ENCODE peak calls at places on chromosomes 3 and 15, in six cellular contexts. H is AG04450, U is PC-3, X is A549, E is astrocyte of the cerebellum, L is choroid plexus epithelial cell. P is an unnamed sample.

GRCh38 chr3:124676236-124676635 is 54.0 kb upstream of the UMPS start:
- DNase-seq in E (peak), H (peak), L (no peak), U (peak), X (no peak), P (peak)

GRCh38 chr3:140285380-140285779 is 350.4 kb downstream of the CLSTN2 start:
- DNase-seq in E (no peak), X (no peak), U (no peak), L (no peak), H (no peak), P (no peak)

GRCh38 chr3:44114142-44114541 is 127.5 kb upstream of the TOPAZ1 start:
- DNase-seq in H (no peak), L (peak), E (no peak), X (no peak), U (peak), P (no peak)

GRCh38 chr3:168071535-168071934 is 24.2 kb downstream of the GOLIM4 start:
- DNase-seq in U (peak), H (peak), E (peak), L (peak), X (peak), P (no peak)

GRCh38 chr3:194740859-194741486 is 55.3 kb downstream of the FAM43A start:
- DNase-seq in U (peak), X (peak), E (peak), L (peak), H (no peak), P (no peak)

GRCh38 chr15:101239724-101240136 is 12.1 kb downstream of the CHSY1 start:
- DNase-seq in U (no peak), X (no peak), L (no peak), H (no peak), E (no peak), P (no peak)

GRCh38 chr3:123338620-123339061 is 110.2 kb downstream of the ADCY5 start:
- DNase-seq in E (no peak), X (no peak), L (no peak), H (no peak), U (no peak), P (no peak)

GRCh38 chr3:53258600-53259426 is 3.0 kb upstream of the TKT start:
- DNase-seq in E (no peak), U (no peak), X (no peak), H (no peak), L (no peak), P (no peak)

GRCh38 chr15:41730543-41730942 is 43.7 kb upstream of the MAPKBP1 start:
- DNase-seq in U (no peak), L (no peak), X (no peak), E (no peak), H (no peak), P (no peak)

GRCh38 chr3:60600848-60601247 is 650.4 kb downstream of the FHIT start:
- DNase-seq in H (no peak), L (no peak), U (no peak), X (no peak), E (no peak), P (no peak)

GRCh38 chr15:40310001-40310959 is 2.5 kb upstream of the PLCB2 start:
- DNase-seq in U (peak), X (peak), L (no peak), E (no peak), H (no peak), P (no peak)

GRCh38 chr15:90097475-90097874 is 4.8 kb downstream of the IDH2 start:
- DNase-seq in U (no peak), H (no peak), L (no peak), E (no peak), X (no peak), P (no peak)

DNA sequence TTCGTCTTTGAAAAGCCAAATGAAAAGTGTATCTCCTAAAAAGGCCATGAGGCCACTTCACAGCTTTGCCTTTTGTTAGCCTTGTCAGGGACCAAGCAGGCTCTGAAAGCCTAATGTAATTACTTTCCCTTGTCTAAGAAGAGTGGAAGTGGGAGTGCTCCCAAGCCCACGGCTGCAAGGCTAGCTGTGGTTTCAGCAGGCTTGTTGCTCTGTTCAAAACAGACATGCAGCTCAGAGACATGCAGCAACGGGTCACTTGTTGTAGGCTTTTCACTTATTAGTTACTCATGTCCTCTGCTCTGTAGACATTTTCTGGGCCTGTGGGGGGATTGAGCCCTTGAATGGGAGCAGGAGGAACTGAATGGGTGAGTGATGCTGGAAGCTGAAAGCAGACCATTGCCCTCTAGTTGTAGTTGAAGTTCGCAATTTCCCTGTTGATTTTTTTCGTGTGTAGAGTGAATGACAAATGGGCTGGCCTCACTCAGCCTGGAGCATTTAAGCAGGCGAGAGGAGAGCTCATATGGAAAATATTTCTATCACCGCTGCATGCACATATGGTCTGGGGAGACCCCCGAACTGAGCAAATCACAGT is 261.9 kb upstream of the NR2E3 start:
- DNase-seq in U (no peak), X (no peak), L (no peak), H (no peak), E (no peak), P (no peak)
- H3K4me3 ChIP-seq in U (no peak), X (no peak), L (no peak), H (no peak), E (no peak), P (no peak)

DNA sequence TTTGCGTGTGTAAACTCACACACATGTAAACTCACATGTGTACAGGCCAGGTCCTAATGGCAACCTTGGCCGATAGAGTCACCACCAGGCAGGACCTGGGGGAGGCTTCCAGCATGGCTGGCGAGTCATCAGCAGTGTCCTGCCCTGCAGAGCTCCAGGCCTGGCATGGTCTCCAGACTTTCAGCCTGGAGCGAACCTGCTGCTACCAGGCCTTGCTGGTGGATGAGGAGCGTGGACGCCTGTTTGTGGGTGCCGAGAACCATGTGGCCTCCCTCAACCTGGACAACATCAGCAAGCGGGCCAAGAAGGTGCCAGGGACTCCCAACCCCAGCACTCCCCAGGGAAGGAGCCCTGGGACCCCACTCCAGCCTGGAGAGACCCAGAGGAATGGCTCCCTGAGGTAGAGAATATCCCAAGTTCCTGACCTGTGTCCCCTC is 1.0 kb downstream of the SEMA3B start:
- DNase-seq in U (peak), L (peak), H (no peak), X (peak), E (no peak), P (no peak)
- H3K4me3 ChIP-seq in U (peak), L (no peak), H (peak), X (peak), E (no peak), P (no peak)

GRCh38 chr3:51954120-51954519 is 1.1 kb upstream of the GPR62 start:
- DNase-seq in L (no peak), X (no peak), E (no peak), H (no peak), U (no peak), P (no peak)

GRCh38 chr3:51955893-51956770 is 951 bp downstream of the GPR62 start:
- DNase-seq in L (peak), E (no peak), H (no peak), X (no peak), U (no peak), P (no peak)

GRCh38 chr3:51955175-51955892 is at the start of gene GPR62:
- DNase-seq in L (no peak), H (no peak), U (no peak), X (no peak), E (no peak), P (no peak)

GRCh38 chr3:51953445-51953844 is 1.7 kb upstream of the GPR62 start:
- DNase-seq in E (no peak), H (peak), L (peak), X (no peak), U (peak), P (peak)

DNA sequence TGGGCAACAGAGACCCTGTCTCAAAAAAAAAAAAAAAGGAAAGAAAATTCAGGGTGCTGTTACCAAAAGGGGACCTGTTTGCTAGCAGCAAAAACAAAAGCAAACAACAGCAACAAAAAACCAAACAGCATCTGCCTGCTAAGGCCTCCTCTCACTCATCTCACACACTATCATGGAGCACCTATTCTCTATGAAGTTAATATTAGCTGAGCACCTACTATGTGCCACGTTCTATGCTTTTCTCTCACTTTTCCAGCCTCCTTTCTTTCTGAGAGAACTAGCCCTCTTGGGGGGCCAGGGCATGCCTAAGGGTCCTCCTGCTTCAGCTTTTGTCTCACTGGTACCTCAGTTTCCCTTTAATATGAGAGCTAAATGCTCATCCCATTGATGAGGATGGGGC is 468 bp upstream of the GPR62 start:
- DNase-seq in H (no peak), E (no peak), U (no peak), X (no peak), L (no peak), P (no peak)
- H3K4me3 ChIP-seq in H (no peak), E (no peak), U (no peak), X (no peak), L (no peak), P (no peak)

DNA sequence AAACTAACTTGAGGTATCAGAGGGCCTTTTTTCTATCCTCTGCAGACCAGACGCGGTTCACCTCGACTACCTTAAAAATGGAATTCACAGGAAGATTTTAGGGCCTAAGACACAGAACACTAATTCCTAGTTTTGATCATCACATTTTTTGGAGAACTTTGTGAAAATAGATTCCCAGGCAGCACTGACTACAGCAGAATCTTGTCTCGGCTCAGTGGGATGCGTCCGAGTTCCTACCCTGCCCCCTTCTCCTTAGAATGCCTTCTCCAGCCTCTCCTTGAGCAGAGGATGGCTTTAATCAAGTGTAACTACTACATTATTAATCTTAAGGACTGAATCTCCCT is 393 bp upstream of the TERC start:
- DNase-seq in X (no peak), L (no peak), E (no peak), U (no peak), H (no peak), P (no peak)
- H3K4me3 ChIP-seq in X (peak), L (peak), E (peak), U (peak), H (peak), P (peak)

DNA sequence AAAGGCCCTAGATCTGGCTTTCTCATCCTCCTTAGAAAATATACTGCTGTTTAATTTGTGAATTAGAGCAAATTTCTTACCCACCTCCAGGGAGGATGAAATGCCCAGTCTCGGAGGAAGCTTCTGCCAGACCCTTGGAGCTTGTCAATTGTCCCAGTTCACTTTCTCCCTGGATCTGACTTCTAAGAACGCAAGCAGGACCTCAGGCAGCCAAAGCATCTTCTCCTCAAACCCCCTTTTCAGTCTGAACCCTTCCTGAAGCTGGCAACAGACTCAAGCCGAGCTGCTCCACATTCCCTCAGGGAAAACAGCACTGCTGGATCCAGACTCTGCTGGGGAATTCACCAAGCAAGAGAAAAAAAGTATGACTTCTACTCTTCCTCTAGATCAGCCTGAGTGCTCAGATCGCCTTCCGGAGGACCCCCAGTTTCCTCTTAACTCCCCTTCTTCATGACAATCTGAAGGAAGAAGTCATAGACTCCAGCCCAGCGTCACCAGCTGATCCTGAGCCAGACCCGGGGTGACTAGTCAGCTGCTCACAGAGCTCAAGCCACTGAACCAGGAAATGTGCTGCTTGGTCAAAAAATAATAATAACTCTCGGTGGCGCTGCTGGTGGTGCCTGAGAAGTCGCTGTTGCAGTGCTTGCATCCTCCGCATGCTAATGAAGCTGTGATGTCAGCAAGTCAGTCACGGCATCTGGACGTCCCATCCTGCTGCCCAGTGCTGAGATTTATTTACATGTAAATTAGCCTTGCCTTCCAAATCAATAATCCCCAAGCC is at the start of gene PRICKLE2:
- DNase-seq in X (peak), L (peak), U (no peak), E (peak), H (peak), P (peak)
- H3K4me3 ChIP-seq in X (peak), L (peak), U (no peak), E (peak), H (peak), P (peak)

P was measured in AG09309.